ENCODE peak calls at places on chromosome 20, in five cellular contexts. One of them, this sample, is unnamed.

GRCh38 chr20:54219751-54220426 is 12.0 kb downstream of the PFDN4 start:
- DNase-seq in anterior cingulate cortex: no peak
- DNase-seq in NCI-H2029: peak; percentile 4
- DNase-seq in left ventricle myocardium inferior: no peak
- DNase-seq in AG10803: peak; percentile 52
- DNase-seq in this sample: no peak

GRCh38 chr20:45911486-45912343 is at the start of gene PLTP:
- DNase-seq in anterior cingulate cortex: peak; percentile 70
- DNase-seq in NCI-H2029: no peak
- DNase-seq in left ventricle myocardium inferior: peak; percentile 82
- DNase-seq in AG10803: peak; percentile 74
- DNase-seq in this sample: peak; percentile 70

GRCh38 chr20:60984666-60985065 is 267.4 kb upstream of the CDH4 start:
- DNase-seq in anterior cingulate cortex: no peak
- DNase-seq in NCI-H2029: peak; percentile 65
- DNase-seq in left ventricle myocardium inferior: no peak
- DNase-seq in AG10803: no peak
- DNase-seq in this sample: no peak

GRCh38 chr20:49656304-49656703 is 57.4 kb downstream of the B4GALT5 start:
- DNase-seq in anterior cingulate cortex: no peak
- DNase-seq in NCI-H2029: peak; percentile 90
- DNase-seq in left ventricle myocardium inferior: no peak
- DNase-seq in AG10803: peak; percentile 46
- DNase-seq in this sample: no peak

GRCh38 chr20:47353697-47354387 is 2.7 kb downstream of the ZMYND8 start:
- DNase-seq in anterior cingulate cortex: no peak
- DNase-seq in NCI-H2029: no peak
- DNase-seq in left ventricle myocardium inferior: no peak
- DNase-seq in AG10803: no peak
- DNase-seq in this sample: no peak

GRCh38 chr20:41173791-41174341 is 36.5 kb downstream of the PLCG1 start:
- DNase-seq in anterior cingulate cortex: no peak
- DNase-seq in NCI-H2029: no peak
- DNase-seq in left ventricle myocardium inferior: no peak
- DNase-seq in AG10803: no peak
- DNase-seq in this sample: no peak

GRCh38 chr20:56924976-56925695 is 296.0 kb downstream of the TFAP2C start:
- DNase-seq in anterior cingulate cortex: peak; percentile 14
- DNase-seq in NCI-H2029: no peak
- DNase-seq in left ventricle myocardium inferior: no peak
- DNase-seq in AG10803: no peak
- DNase-seq in this sample: no peak

GRCh38 chr20:25090492-25091429 is 8.8 kb upstream of the VSX1 start:
- DNase-seq in anterior cingulate cortex: no peak
- DNase-seq in NCI-H2029: peak; percentile 92
- DNase-seq in left ventricle myocardium inferior: no peak
- DNase-seq in AG10803: no peak
- DNase-seq in this sample: no peak

GRCh38 chr20:17936791-17937687 is 31.6 kb downstream of the SNX5 start:
- DNase-seq in anterior cingulate cortex: no peak
- DNase-seq in NCI-H2029: no peak
- DNase-seq in left ventricle myocardium inferior: peak; percentile 76
- DNase-seq in AG10803: peak; percentile 69
- DNase-seq in this sample: no peak

GRCh38 chr20:23501926-23502325 is 11.0 kb downstream of the CST8 start:
- DNase-seq in anterior cingulate cortex: no peak
- DNase-seq in NCI-H2029: no peak
- DNase-seq in left ventricle myocardium inferior: no peak
- DNase-seq in AG10803: no peak
- DNase-seq in this sample: no peak

This sample was measured in adrenal gland.